ENCODE peak calls at places on chromosomes 11 and 22, in nine cellular contexts. One of them, this sample, is unnamed.

GRCh38 chr11:26949846-26950245 is 44.1 kb upstream of the FIBIN start:
- DNase-seq in osteoblast: peak
- DNase-seq in cardiac fibroblast: peak
- DNase-seq in fibroblast of mammary gland: peak
- DNase-seq in H9: no peak
- DNase-seq in nephron progenitor cell: no peak
- DNase-seq in progenitor cell of endocrine pancreas: no peak
- DNase-seq in fibroblast of the aortic adventitia: no peak
- DNase-seq in body of pancreas: no peak
- DNase-seq in this sample: no peak

GRCh38 chr11:34599406-34599901 is 21.4 kb upstream of the EHF start:
- DNase-seq in progenitor cell of endocrine pancreas: no peak
- DNase-seq in osteoblast: peak
- DNase-seq in cardiac fibroblast: peak
- DNase-seq in body of pancreas: no peak
- DNase-seq in fibroblast of mammary gland: peak
- DNase-seq in H9: no peak
- DNase-seq in nephron progenitor cell: no peak
- DNase-seq in fibroblast of the aortic adventitia: peak
- DNase-seq in this sample: peak

GRCh38 chr11:62337682-62338181 is 484 bp downstream of the ASRGL1 start:
- DNase-seq in nephron progenitor cell: peak
- DNase-seq in cardiac fibroblast: peak
- DNase-seq in progenitor cell of endocrine pancreas: peak
- DNase-seq in fibroblast of mammary gland: no peak
- DNase-seq in body of pancreas: peak
- DNase-seq in osteoblast: no peak
- DNase-seq in fibroblast of the aortic adventitia: no peak
- DNase-seq in H9: peak
- DNase-seq in this sample: no peak

GRCh38 chr11:132028380-132029240 is 658.2 kb downstream of the NTM start:
- DNase-seq in nephron progenitor cell: peak
- DNase-seq in H9: peak
- DNase-seq in cardiac fibroblast: no peak
- DNase-seq in fibroblast of mammary gland: peak
- DNase-seq in fibroblast of the aortic adventitia: peak
- DNase-seq in osteoblast: no peak
- DNase-seq in progenitor cell of endocrine pancreas: no peak
- DNase-seq in body of pancreas: peak
- DNase-seq in this sample: no peak

GRCh38 chr11:102269927-102270326 is 47.4 kb upstream of the BIRC3 start:
- DNase-seq in body of pancreas: no peak
- DNase-seq in cardiac fibroblast: no peak
- DNase-seq in fibroblast of the aortic adventitia: peak
- DNase-seq in H9: no peak
- DNase-seq in nephron progenitor cell: no peak
- DNase-seq in fibroblast of mammary gland: peak
- DNase-seq in osteoblast: peak
- DNase-seq in progenitor cell of endocrine pancreas: no peak
- DNase-seq in this sample: no peak

GRCh38 chr11:86620796-86621575 is 51.4 kb downstream of the ME3 start:
- DNase-seq in fibroblast of mammary gland: no peak
- DNase-seq in body of pancreas: no peak
- DNase-seq in cardiac fibroblast: peak
- DNase-seq in progenitor cell of endocrine pancreas: no peak
- DNase-seq in H9: no peak
- DNase-seq in nephron progenitor cell: no peak
- DNase-seq in fibroblast of the aortic adventitia: peak
- DNase-seq in osteoblast: peak
- DNase-seq in this sample: no peak

GRCh38 chr11:71339178-71339881 is 87.0 kb upstream of the SHANK2 start:
- DNase-seq in H9: no peak
- DNase-seq in body of pancreas: no peak
- DNase-seq in cardiac fibroblast: peak
- DNase-seq in fibroblast of mammary gland: peak
- DNase-seq in nephron progenitor cell: no peak
- DNase-seq in osteoblast: peak
- DNase-seq in fibroblast of the aortic adventitia: peak
- DNase-seq in progenitor cell of endocrine pancreas: no peak
- DNase-seq in this sample: no peak

GRCh38 chr22:49720279-49720959 is 107.3 kb downstream of the BRD1 start:
- DNase-seq in fibroblast of the aortic adventitia: no peak
- DNase-seq in osteoblast: peak
- DNase-seq in nephron progenitor cell: no peak
- DNase-seq in progenitor cell of endocrine pancreas: no peak
- DNase-seq in H9: no peak
- DNase-seq in body of pancreas: no peak
- DNase-seq in cardiac fibroblast: no peak
- DNase-seq in fibroblast of mammary gland: no peak
- DNase-seq in this sample: no peak

GRCh38 chr22:36081023-36081431 is 52.4 kb upstream of the RBFOX2 start:
- DNase-seq in H9: no peak
- DNase-seq in fibroblast of mammary gland: peak
- DNase-seq in osteoblast: peak
- DNase-seq in body of pancreas: peak
- DNase-seq in fibroblast of the aortic adventitia: peak
- DNase-seq in cardiac fibroblast: peak
- DNase-seq in progenitor cell of endocrine pancreas: no peak
- DNase-seq in nephron progenitor cell: no peak
- DNase-seq in this sample: peak

GRCh38 chr11:118295834-118296454 is 8.6 kb upstream of the CD3E start:
- DNase-seq in cardiac fibroblast: peak
- DNase-seq in fibroblast of mammary gland: peak
- DNase-seq in body of pancreas: peak
- DNase-seq in H9: no peak
- DNase-seq in nephron progenitor cell: no peak
- DNase-seq in osteoblast: peak
- DNase-seq in progenitor cell of endocrine pancreas: no peak
- DNase-seq in fibroblast of the aortic adventitia: peak
- DNase-seq in this sample: no peak

GRCh38 chr11:69716891-69717747 is 13.3 kb upstream of the FGF19 start:
- DNase-seq in fibroblast of the aortic adventitia: no peak
- DNase-seq in nephron progenitor cell: no peak
- DNase-seq in body of pancreas: no peak
- DNase-seq in progenitor cell of endocrine pancreas: no peak
- DNase-seq in cardiac fibroblast: no peak
- DNase-seq in osteoblast: peak
- DNase-seq in H9: no peak
- DNase-seq in fibroblast of mammary gland: no peak
- DNase-seq in this sample: no peak

GRCh38 chr11:120285256-120285655 is 39.8 kb upstream of the TLCD5 start:
- DNase-seq in H9: no peak
- DNase-seq in osteoblast: no peak
- DNase-seq in progenitor cell of endocrine pancreas: no peak
- DNase-seq in body of pancreas: no peak
- DNase-seq in cardiac fibroblast: no peak
- DNase-seq in fibroblast of the aortic adventitia: no peak
- DNase-seq in nephron progenitor cell: no peak
- DNase-seq in fibroblast of mammary gland: peak
- DNase-seq in this sample: no peak

GRCh38 chr11:27012254-27012921 is 18.5 kb downstream of the FIBIN start:
- DNase-seq in progenitor cell of endocrine pancreas: no peak
- DNase-seq in fibroblast of the aortic adventitia: peak
- DNase-seq in nephron progenitor cell: no peak
- DNase-seq in H9: no peak
- DNase-seq in cardiac fibroblast: peak
- DNase-seq in osteoblast: no peak
- DNase-seq in fibroblast of mammary gland: peak
- DNase-seq in body of pancreas: no peak
- DNase-seq in this sample: no peak

GRCh38 chr11:3959015-3959917 is 103.8 kb downstream of the STIM1 start:
- DNase-seq in body of pancreas: no peak
- DNase-seq in fibroblast of the aortic adventitia: peak
- DNase-seq in fibroblast of mammary gland: peak
- DNase-seq in H9: no peak
- DNase-seq in progenitor cell of endocrine pancreas: no peak
- DNase-seq in nephron progenitor cell: no peak
- DNase-seq in cardiac fibroblast: peak
- DNase-seq in osteoblast: peak
- DNase-seq in this sample: peak

GRCh38 chr22:32918741-32919140 is 117.2 kb downstream of the TIMP3 start:
- DNase-seq in fibroblast of mammary gland: no peak
- DNase-seq in body of pancreas: no peak
- DNase-seq in progenitor cell of endocrine pancreas: no peak
- DNase-seq in fibroblast of the aortic adventitia: no peak
- DNase-seq in nephron progenitor cell: no peak
- DNase-seq in cardiac fibroblast: no peak
- DNase-seq in H9: no peak
- DNase-seq in osteoblast: peak
- DNase-seq in this sample: no peak

GRCh38 chr11:80873309-80873999 is 1432.6 kb upstream of the TENM4 start:
- DNase-seq in body of pancreas: no peak
- DNase-seq in fibroblast of the aortic adventitia: peak
- DNase-seq in progenitor cell of endocrine pancreas: no peak
- DNase-seq in osteoblast: no peak
- DNase-seq in H9: no peak
- DNase-seq in cardiac fibroblast: peak
- DNase-seq in nephron progenitor cell: no peak
- DNase-seq in fibroblast of mammary gland: peak
- DNase-seq in this sample: no peak

DNA sequence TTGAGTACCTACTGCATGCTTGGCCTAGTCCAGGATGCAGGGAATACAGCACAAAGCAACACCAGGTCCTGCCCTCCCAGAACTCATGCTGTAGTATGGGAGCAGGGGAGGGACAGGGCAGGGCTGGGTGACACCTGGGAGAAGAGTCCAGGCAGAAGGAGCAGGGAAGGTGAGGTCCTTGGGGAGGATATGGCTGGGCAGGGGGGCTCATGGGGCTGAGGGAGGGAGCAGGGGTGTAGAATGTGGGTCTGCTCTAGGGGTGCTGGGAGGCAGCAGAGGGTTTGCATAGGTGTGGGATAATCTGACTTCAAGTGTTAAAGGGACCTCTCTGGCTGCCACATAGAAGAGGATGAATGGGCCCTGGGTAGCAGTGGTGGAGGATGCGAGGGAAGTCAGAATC is 4.8 kb downstream of the TOP3B start:
- DNase-seq in fibroblast of the aortic adventitia: no peak
- DNase-seq in osteoblast: peak
- DNase-seq in fibroblast of mammary gland: no peak
- DNase-seq in H9: no peak
- DNase-seq in nephron progenitor cell: no peak
- DNase-seq in progenitor cell of endocrine pancreas: no peak
- DNase-seq in cardiac fibroblast: no peak
- DNase-seq in body of pancreas: no peak
- DNase-seq in this sample: no peak
- TF ChIP-seq CTCF in fibroblast of the aortic adventitia: no peak
- TF ChIP-seq CTCF in osteoblast: no peak
- TF ChIP-seq CTCF in fibroblast of mammary gland: no peak
- TF ChIP-seq CTCF in H9: no peak
- TF ChIP-seq CTCF in nephron progenitor cell: no peak
- TF ChIP-seq CTCF in progenitor cell of endocrine pancreas: no peak
- TF ChIP-seq CTCF in cardiac fibroblast: no peak
- TF ChIP-seq CTCF in body of pancreas: no peak
- TF ChIP-seq CTCF in this sample: no peak

GRCh38 chr22:42794551-42795510 is 62.2 kb downstream of the ARFGAP3 start:
- DNase-seq in H9: peak
- DNase-seq in cardiac fibroblast: no peak
- DNase-seq in osteoblast: no peak
- DNase-seq in progenitor cell of endocrine pancreas: no peak
- DNase-seq in fibroblast of the aortic adventitia: no peak
- DNase-seq in nephron progenitor cell: no peak
- DNase-seq in fibroblast of mammary gland: no peak
- DNase-seq in body of pancreas: no peak
- DNase-seq in this sample: no peak
- TF ChIP-seq CTCF in H9: peak
- TF ChIP-seq CTCF in cardiac fibroblast: peak
- TF ChIP-seq CTCF in osteoblast: peak
- TF ChIP-seq CTCF in progenitor cell of endocrine pancreas: no peak
- TF ChIP-seq CTCF in fibroblast of the aortic adventitia: no peak
- TF ChIP-seq CTCF in nephron progenitor cell: no peak
- TF ChIP-seq CTCF in fibroblast of mammary gland: peak
- TF ChIP-seq CTCF in body of pancreas: no peak
- TF ChIP-seq CTCF in this sample: peak

DNA sequence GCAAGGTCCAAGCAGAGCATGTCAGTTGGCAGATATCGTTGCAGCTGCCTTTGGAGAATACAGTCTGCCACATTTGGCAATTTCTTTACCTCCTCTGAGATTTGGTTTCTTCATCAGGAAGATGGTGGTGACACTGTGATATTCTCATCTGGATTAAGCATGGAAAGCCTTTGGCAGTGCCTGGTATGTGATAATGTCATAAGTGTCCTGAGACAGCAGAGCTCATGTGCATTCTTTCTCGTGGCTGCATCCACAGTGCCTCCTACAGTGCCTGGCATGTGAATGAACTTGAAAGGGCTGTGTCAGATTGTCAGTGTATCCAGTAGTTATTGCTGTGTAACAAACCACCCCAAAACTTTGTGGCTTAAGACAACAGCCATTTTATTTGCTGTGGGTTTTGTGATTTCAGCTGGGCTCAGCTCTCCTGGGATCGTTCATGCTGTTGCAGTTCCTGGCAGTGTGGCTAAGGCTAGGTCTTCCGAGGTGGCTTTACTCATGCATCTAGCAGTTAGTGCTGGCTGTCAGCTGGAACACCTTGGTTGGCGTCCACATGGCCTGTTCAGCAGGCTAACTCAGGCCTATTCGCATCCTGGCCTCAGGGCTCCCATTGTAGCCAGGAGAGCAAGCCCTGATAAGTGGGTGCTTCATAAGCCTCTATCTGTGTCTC is 35.7 kb upstream of the MICAL2 start:
- DNase-seq in H9: no peak
- DNase-seq in fibroblast of the aortic adventitia: no peak
- DNase-seq in fibroblast of mammary gland: peak
- DNase-seq in nephron progenitor cell: no peak
- DNase-seq in cardiac fibroblast: no peak
- DNase-seq in body of pancreas: no peak
- DNase-seq in progenitor cell of endocrine pancreas: no peak
- DNase-seq in osteoblast: no peak
- DNase-seq in this sample: no peak
- TF ChIP-seq CTCF in H9: no peak
- TF ChIP-seq CTCF in fibroblast of the aortic adventitia: no peak
- TF ChIP-seq CTCF in fibroblast of mammary gland: no peak
- TF ChIP-seq CTCF in nephron progenitor cell: no peak
- TF ChIP-seq CTCF in cardiac fibroblast: no peak
- TF ChIP-seq CTCF in body of pancreas: no peak
- TF ChIP-seq CTCF in progenitor cell of endocrine pancreas: no peak
- TF ChIP-seq CTCF in osteoblast: no peak
- TF ChIP-seq CTCF in this sample: no peak

DNA sequence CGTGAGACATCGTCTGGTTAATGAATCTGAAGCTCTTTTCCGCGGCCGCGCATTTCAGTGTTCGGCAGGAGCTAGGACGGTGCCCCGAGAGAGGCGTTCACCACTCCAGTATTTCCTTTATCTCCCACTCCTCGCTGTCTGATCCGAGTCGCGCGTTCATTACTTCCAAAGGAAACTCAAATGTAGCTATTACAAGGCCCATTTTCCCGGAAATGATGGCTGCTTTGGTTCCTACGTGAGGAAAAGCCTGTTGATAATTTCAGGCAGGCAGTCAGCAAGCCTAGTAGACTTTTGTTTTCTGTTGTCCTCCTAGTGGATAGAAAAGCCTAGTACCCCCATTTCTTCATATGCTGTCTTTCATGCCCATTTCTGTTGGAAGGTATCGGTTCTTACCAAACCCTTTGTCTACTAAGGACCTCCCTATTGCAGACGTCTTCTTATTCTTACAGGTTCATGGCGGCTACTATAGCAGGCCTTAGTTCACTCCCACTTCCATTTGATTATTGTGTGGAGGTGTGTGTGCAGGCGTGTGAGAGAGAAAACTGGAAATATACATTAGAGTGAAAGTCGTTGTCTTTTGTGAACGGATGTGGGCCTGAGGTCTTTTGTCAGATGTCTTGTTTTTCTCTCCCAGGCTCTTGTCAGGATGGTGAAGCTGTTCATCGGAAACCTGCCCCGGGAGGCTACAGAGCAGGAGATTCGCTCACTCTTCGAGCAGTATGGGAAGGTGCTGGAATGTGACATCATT is 737 bp downstream of the RBM4 start:
- DNase-seq in fibroblast of mammary gland: peak
- DNase-seq in cardiac fibroblast: peak
- DNase-seq in nephron progenitor cell: no peak
- DNase-seq in fibroblast of the aortic adventitia: peak
- DNase-seq in progenitor cell of endocrine pancreas: no peak
- DNase-seq in osteoblast: no peak
- DNase-seq in H9: no peak
- DNase-seq in body of pancreas: no peak
- DNase-seq in this sample: no peak
- TF ChIP-seq CTCF in fibroblast of mammary gland: peak
- TF ChIP-seq CTCF in cardiac fibroblast: no peak
- TF ChIP-seq CTCF in nephron progenitor cell: no peak
- TF ChIP-seq CTCF in fibroblast of the aortic adventitia: peak
- TF ChIP-seq CTCF in progenitor cell of endocrine pancreas: no peak
- TF ChIP-seq CTCF in osteoblast: peak
- TF ChIP-seq CTCF in H9: no peak
- TF ChIP-seq CTCF in body of pancreas: no peak
- TF ChIP-seq CTCF in this sample: no peak